ENCODE peak calls at places on chromosomes 4 and X, in six cellular contexts. W is suprapubic skin, O is SK-N-SH, M is stomach, K is A549, F is tibial nerve. B is an unnamed sample.

GRCh38 chrX:63506320-63506719 is 155.2 kb upstream of the SPIN4 start:
- DNase-seq in M (no peak), K (peak; percentile 37), W (no peak), F (no peak), O (peak; percentile 7), B (no peak)

GRCh38 chr4:3762753-3763511 is 3.3 kb upstream of the ADRA2C start:
- DNase-seq in W (no peak), K (no peak), F (no peak), O (no peak), M (no peak), B (no peak)

GRCh38 chr4:155973639-155974475 is 20.2 kb upstream of the CTSO start:
- DNase-seq in W (no peak), M (no peak), F (no peak), K (no peak), O (no peak), B (no peak)

GRCh38 chrX:123432362-123433150 is 248.5 kb downstream of the GRIA3 start:
- DNase-seq in O (no peak), W (no peak), M (peak; percentile 44), K (no peak), F (no peak), B (no peak)

GRCh38 chr4:17468638-17469221 is 43.2 kb downstream of the QDPR start:
- DNase-seq in M (no peak), O (peak; percentile 33), K (peak; percentile 23), F (no peak), W (no peak), B (no peak)

GRCh38 chrX:56798866-56799864 is 70.1 kb downstream of the NBDY start:
- DNase-seq in M (peak; percentile 31), F (no peak), K (no peak), W (peak; percentile 46), O (peak; percentile 48), B (peak; percentile 23)

GRCh38 chr4:111991797-111992196 is 153.5 kb upstream of the FAM241A start:
- DNase-seq in W (no peak), M (no peak), O (no peak), K (peak; percentile 56), F (no peak), B (no peak)

GRCh38 chrX:138711399-138712347 is at the start of gene FGF13:
- DNase-seq in W (no peak), K (peak; percentile 24), F (no peak), M (peak; percentile 29), O (peak; percentile 35), B (peak; percentile 25)

GRCh38 chr4:87076690-87077358 is 142.0 kb downstream of the AFF1 start:
- DNase-seq in F (no peak), M (no peak), K (no peak), W (no peak), O (no peak), B (no peak)

GRCh38 chr4:115323106-115323684 is 209.8 kb upstream of the NDST4 start:
- DNase-seq in W (no peak), K (no peak), M (no peak), O (no peak), F (no peak), B (no peak)

GRCh38 chr4:124515591-124515990 is 196.9 kb downstream of the ANKRD50 start:
- DNase-seq in M (no peak), K (peak; percentile 0), O (no peak), F (no peak), W (no peak), B (no peak)

GRCh38 chr4:75555294-75556164 is at the start of gene ODAPH:
- DNase-seq in K (peak; percentile 22), F (no peak), O (no peak), M (no peak), W (no peak), B (no peak)

GRCh38 chr4:145281224-145281623 is 100.8 kb upstream of the OTUD4 start:
- DNase-seq in K (no peak), M (no peak), O (no peak), F (no peak), W (no peak), B (no peak)

GRCh38 chr4:124713213-124713592 is 671 bp upstream of the ANKRD50 start:
- DNase-seq in M (peak; percentile 51), O (peak; percentile 76), K (peak; percentile 89), W (peak; percentile 86), F (peak; percentile 35), B (peak; percentile 5)

GRCh38 chr4:94577136-94577535 is 125.4 kb downstream of the PDLIM5 start:
- DNase-seq in K (no peak), M (no peak), F (no peak), O (peak; percentile 39), W (no peak), B (no peak)

GRCh38 chrX:129961180-129962083 is 21.0 kb upstream of the BCORL1 start:
- DNase-seq in M (peak; percentile 75), F (no peak), W (peak; percentile 76), K (peak; percentile 52), O (no peak), B (peak; percentile 84)

DNA sequence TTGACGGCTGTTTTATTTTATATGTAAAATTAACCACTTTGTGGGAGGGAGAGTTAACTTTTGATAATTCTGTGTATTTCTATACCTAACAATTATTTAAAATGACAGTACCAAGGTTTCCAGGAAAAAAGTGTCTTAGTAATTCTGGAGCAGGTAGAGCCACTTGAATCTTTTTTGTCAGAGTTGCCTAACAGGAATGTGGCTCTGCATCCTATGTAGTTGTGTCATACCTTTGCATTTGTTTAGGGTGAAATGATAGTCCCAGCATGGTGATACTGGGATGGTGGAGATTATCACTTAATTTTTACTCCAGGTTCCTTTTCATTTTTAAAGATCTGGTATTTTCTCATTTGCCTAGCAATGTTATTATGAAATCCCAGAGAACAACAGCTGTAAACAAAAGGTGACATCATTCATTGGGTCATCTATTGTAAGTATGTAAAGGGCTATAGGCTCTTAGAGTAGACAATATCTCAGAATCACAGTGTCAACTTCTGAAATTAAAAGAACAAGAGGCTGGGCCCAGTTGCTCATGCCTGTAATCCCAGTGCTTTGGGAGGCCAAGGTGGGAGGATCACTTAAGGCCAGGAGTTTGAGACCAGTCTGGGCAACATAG is 9.6 kb downstream of the SGMS2 start:
- DNase-seq in M (no peak), O (no peak), F (no peak), K (no peak), W (no peak), B (no peak)
- TF ChIP-seq EP300 in M (no peak), O (no peak), F (no peak), K (no peak), W (no peak), B (no peak)

GRCh38 chr4:55654131-55654530 is 18.0 kb upstream of the NMU start:
- DNase-seq in K (no peak), W (no peak), O (no peak), M (no peak), F (no peak), B (no peak)

GRCh38 chr4:55650483-55650882 is 14.4 kb upstream of the NMU start:
- DNase-seq in W (no peak), M (no peak), K (no peak), O (no peak), F (no peak), B (no peak)
- H3K4me3 ChIP-seq in W (no peak overlapping the region), M (no peak overlapping the region), K (no peak overlapping the region), O (no peak overlapping the region), F (no peak overlapping the region), B (no peak overlapping the region)

GRCh38 chr4:38366997-38367396 is 297.0 kb upstream of the KLF3 start:
- DNase-seq in W (no peak), K (no peak), M (no peak), O (no peak), F (no peak), B (no peak)

GRCh38 chr4:38368612-38369011 is 295.4 kb upstream of the KLF3 start:
- DNase-seq in O (no peak), K (no peak), F (no peak), W (no peak), M (no peak), B (no peak)

GRCh38 chr4:38367642-38368189 is 296.3 kb upstream of the KLF3 start:
- DNase-seq in O (no peak), M (no peak), W (no peak), F (no peak), K (no peak), B (no peak)

GRCh38 chr4:38366451-38366850 is 297.5 kb upstream of the KLF3 start:
- DNase-seq in W (peak; percentile 59), K (no peak), F (no peak), M (no peak), O (no peak), B (no peak)

GRCh38 chr4:38371391-38371851 is 292.6 kb upstream of the KLF3 start:
- DNase-seq in M (no peak), F (no peak), K (no peak), O (no peak), W (no peak), B (no peak)
- H3K27ac ChIP-seq in M (no peak overlapping the region), F (no peak overlapping the region), K (no peak overlapping the region), O (no peak overlapping the region), W (no peak overlapping the region), B (peak overlapping the region; percentile 66)

DNA sequence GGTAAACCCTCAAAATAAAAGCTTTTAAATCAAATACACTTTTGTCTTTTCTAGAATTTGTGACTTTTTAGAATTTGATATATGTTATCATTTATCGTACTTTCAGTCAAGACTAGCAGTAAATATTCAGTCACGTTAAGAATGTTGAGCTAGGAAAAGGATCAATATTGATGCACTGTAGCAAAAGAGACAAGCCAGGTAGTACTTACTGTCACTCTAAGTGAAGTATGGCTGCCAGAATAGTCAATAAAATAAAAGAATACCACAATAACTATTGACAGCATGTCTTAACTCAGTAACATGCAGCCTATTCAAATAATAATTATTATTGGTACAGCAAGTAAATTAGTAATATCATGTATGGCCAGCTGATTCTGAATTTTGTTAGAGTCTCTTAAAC is 43.6 kb upstream of the GPRIN3 start:
- DNase-seq in O (no peak), K (no peak), M (no peak), W (no peak), F (no peak), B (no peak)
- TF ChIP-seq EP300 in O (no peak), K (no peak), M (no peak), W (no peak), F (no peak), B (no peak)

GRCh38 chrX:107449490-107450175 is at the start of gene FRMPD3:
- DNase-seq in F (no peak), W (no peak), M (no peak), K (no peak), O (peak; percentile 65), B (peak; percentile 70)
- H3K4me3 ChIP-seq in F (peak within 1 kb of the TSS; percentile 13), W (peak within 1 kb of the TSS; percentile 53), M (peak within 1 kb of the TSS; percentile 42), K (peak within 1 kb of the TSS; percentile 54), O (no peak within 1 kb of the TSS), B (no peak within 1 kb of the TSS)

GRCh38 chrX:139932901-139933796 is at the start of gene ATP11C:
- DNase-seq in O (peak; percentile 89), F (peak; percentile 65), W (peak; percentile 89), M (peak; percentile 81), K (peak; percentile 89), B (peak; percentile 91)

GRCh38 chrX:139932077-139932900 is 564 bp downstream of the ATP11C start:
- DNase-seq in K (peak; percentile 10), F (peak; percentile 15), M (peak; percentile 43), W (peak; percentile 76), O (peak; percentile 79), B (peak; percentile 91)

GRCh38 chrX:139929876-139930275 is 3.0 kb downstream of the ATP11C start:
- DNase-seq in K (no peak), F (no peak), M (no peak), O (no peak), W (no peak), B (no peak)

GRCh38 chrX:139931646-139932076 is 1.2 kb downstream of the ATP11C start:
- DNase-seq in K (no peak), F (no peak), W (peak; percentile 66), M (no peak), O (peak; percentile 41), B (no peak)

GRCh38 chrX:139930923-139931645 is 1.8 kb downstream of the ATP11C start:
- DNase-seq in F (no peak), K (peak; percentile 16), O (peak; percentile 42), W (no peak), M (no peak), B (peak; percentile 23)
- H3K27ac ChIP-seq in F (no peak overlapping the region), K (peak overlapping the region; percentile 88), O (peak overlapping the region; percentile 84), W (no peak overlapping the region), M (no peak overlapping the region), B (peak overlapping the region; percentile 99)